ENCODE peak calls at places on chromosomes 7 and 10, in seven cellular contexts. G is endothelial cell, O is cardiac fibroblast, H is HT1080, N is spleen, P is NCI-H2171 treated with DMSO at 0.1 percent for 48 hours, W is HFF-Myc. S is an unnamed sample.
A peak's percentile ranks its signal among the peaks of the same experiment; 100 is the strongest.

GRCh38 chr7:129351320-129351719 is 82.9 kb upstream of the STRIP2 start:
- DNase-seq in G (no peak), O (peak; percentile 62), H (no peak), N (no peak), P (no peak), W (no peak), S (no peak)

GRCh38 chr10:18615618-18616017 is 35.8 kb downstream of the NSUN6 start:
- DNase-seq in G (no peak), O (peak; percentile 46), H (no peak), N (no peak), P (peak; percentile 26), W (no peak), S (no peak)

GRCh38 chr10:76874151-76874550 is 763.5 kb downstream of the KCNMA1 start:
- DNase-seq in G (no peak), O (peak; percentile 91), H (peak; percentile 3), N (no peak), P (no peak), W (no peak), S (peak; percentile 60)

GRCh38 chr10:30583778-30584415 is 45.7 kb downstream of the LYZL2 start:
- DNase-seq in G (peak; percentile 29), O (peak; percentile 83), H (peak; percentile 82), N (no peak), P (no peak), W (peak; percentile 3), S (peak; percentile 60)

GRCh38 chr10:1156921-1157614 is 100.9 kb downstream of the WDR37 start:
- DNase-seq in G (no peak), O (no peak), H (no peak), N (peak; percentile 34), P (no peak), W (no peak), S (no peak)

GRCh38 chr7:45347804-45348203 is 190.2 kb downstream of the RAMP3 start:
- DNase-seq in G (no peak), O (no peak), H (peak; percentile 42), N (no peak), P (no peak), W (peak; percentile 70), S (peak; percentile 47)

GRCh38 chr7:22319424-22320403 is 37.2 kb downstream of the RAPGEF5 start:
- DNase-seq in G (no peak), O (no peak), H (no peak), N (no peak), P (peak; percentile 95), W (no peak), S (no peak)

GRCh38 chr10:62379394-62379793 is 5.2 kb downstream of the ZNF365 start:
- DNase-seq in G (no peak), O (no peak), H (no peak), N (no peak), P (no peak), W (no peak), S (no peak)

GRCh38 chr10:111023060-111023459 is 53.8 kb upstream of the ADRA2A start:
- DNase-seq in G (no peak), O (no peak), H (no peak), N (no peak), P (no peak), W (no peak), S (no peak)

GRCh38 chr7:48718731-48719387 is 205.5 kb upstream of the CDC14C start:
- DNase-seq in G (no peak), O (no peak), H (peak; percentile 23), N (no peak), P (no peak), W (no peak), S (peak; percentile 2)

GRCh38 chr7:28151965-28152364 is 28.6 kb downstream of the JAZF1 start:
- DNase-seq in G (no peak), O (peak; percentile 85), H (peak; percentile 83), N (no peak), P (no peak), W (no peak), S (no peak)